ENCODE peak calls at places on chromosome 15, in ten cellular contexts. K is GM23248, Q is mammary epithelial cell, D is fibroblast of lung, Y is hepatocyte, V is GM23338, F is neural progenitor cell, X is astrocyte, G is PC-3, C is DND-41. A is an unnamed sample. For H3K27me3, the result is how much of the 10 kb centered on the place peaks cover.

GRCh38 chr15:84910928-84911623 is 26.6 kb downstream of the SLC28A1 start:
- DNase-seq in K (no peak), Q (no peak), D (no peak), Y (no peak), V (no peak), F (no peak), X (no peak), G (no peak), C (no peak), A (no peak)

GRCh38 chr15:101091080-101092017 is 160.5 kb downstream of the CHSY1 start:
- DNase-seq in K (peak), Q (peak), D (peak), Y (no peak), V (no peak), F (no peak), X (peak), G (no peak), C (no peak), A (no peak)

GRCh38 chr15:65245096-65245849 is 34.0 kb upstream of the CILP start:
- DNase-seq in K (peak), Q (no peak), D (peak), Y (peak), V (no peak), F (no peak), X (peak), G (no peak), C (no peak), A (no peak)

GRCh38 chr15:22979069-22979698 is 984 bp downstream of the CYFIP1 start:
- DNase-seq in K (peak), Q (peak), D (peak), Y (peak), V (peak), F (peak), X (peak), G (peak), C (no peak), A (no peak)

GRCh38 chr15:101037090-101037830 is 118.1 kb downstream of the LRRK1 start:
- DNase-seq in K (no peak), Q (no peak), D (no peak), Y (no peak), V (no peak), F (no peak), X (no peak), G (no peak), C (no peak), A (no peak)

GRCh38 chr15:57333487-57333886 is 42.8 kb upstream of the CGNL1 start:
- DNase-seq in K (no peak), Q (no peak), D (peak), Y (no peak), V (no peak), F (no peak), X (peak), G (peak), C (no peak), A (no peak)

GRCh38 chr15:91611924-91612323 is 241.6 kb upstream of the SLCO3A1 start:
- DNase-seq in K (no peak), Q (no peak), D (no peak), Y (peak), V (no peak), F (no peak), X (no peak), G (no peak), C (no peak), A (no peak)

GRCh38 chr15:79452244-79453051 is 20.3 kb downstream of the MINAR1 start:
- DNase-seq in K (no peak), Q (no peak), D (no peak), Y (no peak), V (no peak), F (no peak), X (no peak), G (no peak), C (no peak), A (no peak)

GRCh38 chr15:33547876-33548275 is 237.1 kb downstream of the RYR3 start:
- DNase-seq in K (peak), Q (peak), D (peak), Y (peak), V (peak), F (peak), X (peak), G (peak), C (peak), A (no peak)

GRCh38 chr15:91426412-91426811 is 326.4 kb downstream of the SV2B start:
- DNase-seq in K (no peak), Q (peak), D (peak), Y (no peak), V (no peak), F (no peak), X (peak), G (peak), C (no peak), A (peak)

GRCh38 chr15:97101572-97101971 is 771.1 kb downstream of the NR2F2 start:
- DNase-seq in K (no peak), Q (no peak), D (no peak), Y (no peak), V (no peak), F (no peak), X (no peak), G (no peak), C (no peak), A (no peak)

GRCh38 chr15:37586976-37587375 is 347.5 kb upstream of the TMCO5A start:
- DNase-seq in K (peak), Q (peak), D (peak), Y (no peak), V (no peak), F (no peak), X (peak), G (no peak), C (no peak), A (no peak)

GRCh38 chr15:43463542-43463941 is 29.4 kb downstream of the TP53BP1 start:
- DNase-seq in K (peak), Q (no peak), D (peak), Y (no peak), V (no peak), F (no peak), X (peak), G (no peak), C (no peak), A (no peak)

GRCh38 chr15:98413973-98414546 is 234.3 kb upstream of the IGF1R start:
- DNase-seq in K (peak), Q (no peak), D (no peak), Y (no peak), V (no peak), F (no peak), X (no peak), G (no peak), C (no peak), A (no peak)

GRCh38 chr15:57235186-57235585 is 141.1 kb upstream of the CGNL1 start:
- DNase-seq in K (no peak), Q (no peak), D (no peak), Y (no peak), V (no peak), F (no peak), X (no peak), G (no peak), C (no peak), A (no peak)

GRCh38 chr15:89646416-89647141 is 8.7 kb downstream of the KIF7 start:
- DNase-seq in K (no peak), Q (no peak), D (no peak), Y (no peak), V (no peak), F (no peak), X (no peak), G (no peak), C (no peak), A (no peak)

GRCh38 chr15:68278345-68279217 is 1.0 kb downstream of the FEM1B start:
- DNase-seq in K (peak), Q (peak), D (peak), Y (no peak), V (no peak), F (no peak), X (peak), G (peak), C (no peak), A (no peak)

GRCh38 chr15:85618956-85619491 is 175.7 kb downstream of the KLHL25 start:
- DNase-seq in K (peak), Q (peak), D (peak), Y (peak), V (peak), F (peak), X (peak), G (no peak), C (peak), A (peak)

GRCh38 chr15:95327661-95328060 is 1002.8 kb upstream of the NR2F2 start:
- DNase-seq in K (no peak), Q (no peak), D (no peak), Y (no peak), V (peak), F (peak), X (no peak), G (no peak), C (no peak), A (no peak)

GRCh38 chr15:68418611-68419161 is 13.3 kb downstream of the ITGA11 start:
- DNase-seq in K (peak), Q (no peak), D (peak), Y (peak), V (no peak), F (no peak), X (peak), G (no peak), C (no peak), A (no peak)

GRCh38 chr15:69758810-69759410 is 306.3 kb downstream of the RPLP1 start:
- DNase-seq in K (peak), Q (peak), D (peak), Y (no peak), V (no peak), F (no peak), X (peak), G (peak), C (peak), A (peak)

GRCh38 chr15:84780492-84780891 is 32.1 kb downstream of the ZNF592 start:
- DNase-seq in K (no peak), Q (no peak), D (no peak), Y (no peak), V (no peak), F (no peak), X (no peak), G (no peak), C (no peak), A (no peak)

GRCh38 chr15:65085990-65086679 is 9.6 kb downstream of the KBTBD13 start:
- DNase-seq in K (peak), Q (peak), D (no peak), Y (peak), V (peak), F (peak), X (no peak), G (peak), C (peak), A (no peak)

GRCh38 chr15:49255966-49256759 is 86.1 kb downstream of the GALK2 start:
- DNase-seq in K (no peak), Q (no peak), D (no peak), Y (no peak), V (no peak), F (no peak), X (no peak), G (no peak), C (no peak), A (no peak)

GRCh38 chr15:31328425-31328998 is 1.9 kb downstream of the KLF13 start:
- DNase-seq in K (peak), Q (peak), D (peak), Y (no peak), V (no peak), F (no peak), X (peak), G (peak), C (peak), A (no peak)

GRCh38 chr15:42090375-42090774 is 4.0 kb downstream of the PLA2G4D start:
- DNase-seq in K (no peak), Q (no peak), D (no peak), Y (no peak), V (no peak), F (no peak), X (no peak), G (no peak), C (no peak), A (no peak)

GRCh38 chr15:42090781-42091180 is 3.6 kb downstream of the PLA2G4D start:
- DNase-seq in K (no peak), Q (no peak), D (no peak), Y (no peak), V (no peak), F (no peak), X (no peak), G (no peak), C (no peak), A (no peak)

GRCh38 chr15:42093966-42094365 is 396 bp downstream of the PLA2G4D start:
- DNase-seq in K (no peak), Q (no peak), D (no peak), Y (no peak), V (no peak), F (no peak), X (no peak), G (no peak), C (no peak), A (no peak)

GRCh38 chr15:42092666-42093445 is 1.5 kb downstream of the PLA2G4D start:
- DNase-seq in K (no peak), Q (no peak), D (no peak), Y (no peak), V (no peak), F (no peak), X (no peak), G (no peak), C (no peak), A (peak)

GRCh38 chr15:42091753-42092665 is 2.4 kb downstream of the PLA2G4D start:
- DNase-seq in K (peak), Q (peak), D (no peak), Y (no peak), V (peak), F (peak), X (no peak), G (peak), C (no peak), A (peak)
- H3K27me3 ChIP-seq in K (under half), Q (under half), D (under half), Y (under half), V (under half), F (under half), X (under half), G (under half), C (under half), A (under half)

GRCh38 chr15:73753250-73754130 is at the start of gene INSYN1:
- DNase-seq in K (peak), Q (no peak), D (peak), Y (peak), V (peak), F (peak), X (peak), G (no peak), C (no peak), A (no peak)

GRCh38 chr15:73751481-73751880 is 1.7 kb downstream of the INSYN1 start:
- DNase-seq in K (no peak), Q (no peak), D (no peak), Y (no peak), V (peak), F (no peak), X (no peak), G (no peak), C (no peak), A (no peak)

GRCh38 chr15:73750951-73751350 is 2.2 kb downstream of the INSYN1 start:
- DNase-seq in K (no peak), Q (no peak), D (no peak), Y (no peak), V (no peak), F (no peak), X (no peak), G (no peak), C (no peak), A (no peak)

GRCh38 chr15:73752817-73753214 is 335 bp downstream of the INSYN1 start:
- DNase-seq in K (peak), Q (no peak), D (peak), Y (peak), V (peak), F (peak), X (no peak), G (no peak), C (no peak), A (no peak)

DNA sequence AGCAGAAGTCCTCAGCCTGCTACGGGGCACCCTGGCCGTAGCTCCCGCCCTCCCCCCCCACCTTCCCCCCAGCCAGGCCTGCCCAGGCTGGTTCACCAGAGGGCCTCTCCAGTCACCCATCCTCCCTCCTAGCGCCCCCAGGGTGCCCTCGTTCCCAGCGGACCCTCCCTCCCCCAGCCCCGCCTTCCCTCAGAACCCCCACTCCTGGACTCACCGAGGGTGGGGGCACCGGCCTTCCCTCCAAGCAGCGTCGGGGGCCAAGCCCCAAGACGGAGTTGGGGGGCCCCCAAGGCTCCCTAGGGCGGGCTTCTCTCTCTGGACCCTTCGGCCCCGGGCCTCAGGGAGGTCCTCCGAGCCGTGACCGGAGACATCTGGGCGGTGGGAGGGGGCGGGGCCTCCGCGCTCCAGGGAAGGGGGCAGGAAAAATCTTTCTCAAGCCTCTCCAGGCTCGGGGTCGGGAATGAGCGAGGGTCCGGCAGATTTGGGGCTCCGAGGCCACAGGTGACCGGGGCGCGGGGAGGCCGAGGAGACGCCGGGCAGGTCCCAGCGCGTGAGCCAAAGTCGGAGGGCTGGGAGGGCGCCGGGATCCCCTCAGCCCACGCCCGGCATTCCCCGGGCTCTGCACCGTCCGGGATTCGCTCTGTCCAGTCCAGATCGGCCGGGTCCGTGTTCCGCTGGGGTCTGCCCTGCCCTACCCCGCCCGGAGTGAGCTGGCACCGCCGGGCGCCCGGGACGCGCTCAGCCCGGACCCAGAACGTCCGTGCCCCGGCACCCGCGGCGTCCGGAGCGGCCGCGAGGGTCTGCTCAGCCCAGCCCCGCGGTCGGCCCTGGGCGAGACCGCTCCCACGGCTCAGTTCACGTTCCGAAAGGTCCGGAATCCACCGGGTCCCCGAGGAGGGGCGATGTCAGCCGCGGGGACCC is 995 bp downstream of the INSYN1 start:
- DNase-seq in K (peak), Q (no peak), D (peak), Y (no peak), V (peak), F (peak), X (no peak), G (no peak), C (no peak), A (no peak)
- TF ChIP-seq EZH2 in K (peak), Q (peak), D (peak), Y (peak), V (peak), F (peak), X (peak), G (peak), C (no peak), A (peak)

DNA sequence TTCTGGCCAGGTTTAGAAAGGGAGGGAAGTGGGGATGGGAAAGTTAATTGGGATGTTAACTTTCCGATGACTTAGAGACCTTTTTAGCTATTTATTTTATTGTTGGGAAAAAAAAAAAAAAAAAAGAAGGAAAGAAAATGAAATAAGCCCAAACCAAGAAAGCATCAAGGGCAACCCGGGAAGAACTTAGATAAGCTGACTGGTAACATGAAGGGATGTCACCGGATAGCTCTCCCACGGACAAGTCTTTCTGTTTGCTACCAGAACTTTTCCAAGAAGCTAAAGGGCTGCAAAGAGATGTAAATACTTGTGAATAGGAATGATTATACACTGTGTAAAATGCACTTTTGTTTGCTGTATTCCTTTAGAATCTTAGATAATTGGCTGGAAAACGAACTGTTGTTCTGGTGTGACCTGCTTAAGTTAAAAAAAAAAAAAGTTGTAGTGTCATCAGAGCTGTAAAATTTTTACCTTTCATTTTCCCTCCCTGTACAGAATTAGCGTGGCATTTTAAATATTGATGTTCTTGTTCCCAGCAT is 2.8 kb downstream of the FOXB1 start:
- DNase-seq in K (no peak), Q (no peak), D (peak), Y (no peak), V (no peak), F (peak), X (no peak), G (no peak), C (no peak), A (no peak)
- H3K27me3 ChIP-seq in K (half or more), Q (half or more), D (half or more), Y (half or more), V (under half), F (half or more), X (half or more), G (half or more), C (under half), A (half or more)

GRCh38 chr15:34815836-34816235 is 20.5 kb upstream of the ACTC1 start:
- DNase-seq in K (peak), Q (no peak), D (no peak), Y (no peak), V (no peak), F (no peak), X (no peak), G (no peak), C (no peak), A (no peak)

GRCh38 chr15:34809186-34809585 is 13.8 kb upstream of the ACTC1 start:
- DNase-seq in K (no peak), Q (no peak), D (no peak), Y (no peak), V (no peak), F (no peak), X (no peak), G (no peak), C (no peak), A (no peak)

GRCh38 chr15:34813446-34814190 is 18.3 kb upstream of the ACTC1 start:
- DNase-seq in K (no peak), Q (no peak), D (no peak), Y (no peak), V (no peak), F (no peak), X (no peak), G (no peak), C (no peak), A (no peak)

GRCh38 chr15:34810455-34811146 is 15.3 kb upstream of the ACTC1 start:
- DNase-seq in K (peak), Q (peak), D (peak), Y (peak), V (no peak), F (no peak), X (peak), G (peak), C (no peak), A (peak)

GRCh38 chr15:34812369-34812768 is 17.0 kb upstream of the ACTC1 start:
- DNase-seq in K (peak), Q (peak), D (peak), Y (no peak), V (no peak), F (no peak), X (peak), G (no peak), C (no peak), A (no peak)
- TF ChIP-seq EZH2 in K (no peak), Q (no peak), D (no peak), Y (no peak), V (no peak), F (no peak), X (no peak), G (no peak), C (no peak), A (no peak)

GRCh38 chr15:29821416-29822099 is 710 bp downstream of the TJP1 start:
- DNase-seq in K (peak), Q (peak), D (peak), Y (peak), V (peak), F (peak), X (peak), G (peak), C (no peak), A (no peak)

GRCh38 chr15:29819979-29820801 is 2.1 kb downstream of the TJP1 start:
- DNase-seq in K (no peak), Q (no peak), D (no peak), Y (no peak), V (no peak), F (no peak), X (no peak), G (peak), C (no peak), A (no peak)

GRCh38 chr15:29822685-29823459 is 604 bp upstream of the TJP1 start:
- DNase-seq in K (peak), Q (peak), D (peak), Y (peak), V (peak), F (peak), X (peak), G (peak), C (no peak), A (no peak)

GRCh38 chr15:29820802-29821160 is 1.5 kb downstream of the TJP1 start:
- DNase-seq in K (peak), Q (no peak), D (no peak), Y (no peak), V (no peak), F (no peak), X (no peak), G (peak), C (no peak), A (no peak)

GRCh38 chr15:29822100-29822684 is at the start of gene TJP1:
- DNase-seq in K (peak), Q (peak), D (peak), Y (peak), V (peak), F (peak), X (peak), G (peak), C (no peak), A (no peak)
- H3K27me3 ChIP-seq in K (under half), Q (under half), D (under half), Y (under half), V (under half), F (under half), X (under half), G (under half), C (under half), A (under half)

A was measured in keratinocyte.